ENCODE peak calls at places on chromosomes 12 and 14, in five cellular contexts. C is sigmoid colon, A is breast epithelium, O is esophagus muscularis mucosa, F is K562. U is an unnamed sample.

GRCh38 chr14:103698380-103699260 is 16.6 kb downstream of the XRCC3 start:
- DNase-seq in C (no peak), A (peak; percentile 74), O (no peak), F (no peak), U (peak; percentile 92)

GRCh38 chr14:52879958-52880357 is 70.9 kb downstream of the FERMT2 start:
- DNase-seq in C (no peak), A (no peak), O (no peak), F (no peak), U (no peak)

GRCh38 chr12:105262461-105263184 is 26.6 kb upstream of the APPL2 start:
- DNase-seq in C (no peak), A (no peak), O (peak; percentile 21), F (no peak), U (no peak)

GRCh38 chr12:114425031-114425626 is 19.2 kb upstream of the TBX5 start:
- DNase-seq in C (no peak), A (no peak), O (no peak), F (no peak), U (no peak)

GRCh38 chr12:45660330-45660729 is 69.2 kb upstream of the ARID2 start:
- DNase-seq in C (no peak), A (no peak), O (no peak), F (peak; percentile 29), U (peak; percentile 26)

GRCh38 chr12:59084758-59085383 is 164.6 kb upstream of the LRIG3 start:
- DNase-seq in C (no peak), A (peak; percentile 51), O (no peak), F (no peak), U (no peak)

GRCh38 chr12:108341356-108341755 is 2.2 kb upstream of the CMKLR1 start:
- DNase-seq in C (no peak), A (no peak), O (no peak), F (no peak), U (no peak)

GRCh38 chr12:66329941-66330340 is 27.6 kb downstream of the HELB start:
- DNase-seq in C (no peak), A (no peak), O (no peak), F (no peak), U (no peak)

GRCh38 chr12:93007539-93007938 is 78.4 kb upstream of the EEA1 start:
- DNase-seq in C (no peak), A (no peak), O (no peak), F (no peak), U (no peak)

GRCh38 chr12:92138626-92139025 is 7.0 kb downstream of the BTG1 start:
- DNase-seq in C (no peak), A (no peak), O (no peak), F (no peak), U (no peak)

GRCh38 chr14:36069535-36069900 is 107.0 kb downstream of the PTCSC3 start:
- DNase-seq in C (no peak), A (no peak), O (no peak), F (peak; percentile 48), U (peak; percentile 32)

GRCh38 chr14:100893760-100894159 is 9.8 kb downstream of the RTL1 start:
- DNase-seq in C (peak; percentile 35), A (peak; percentile 38), O (no peak), F (no peak), U (peak; percentile 19)

GRCh38 chr14:75514673-75515630 is 7.3 kb upstream of the BATF start:
- DNase-seq in C (no peak), A (no peak), O (peak; percentile 92), F (peak; percentile 32), U (no peak)

GRCh38 chr14:104220225-104221070 is 82.1 kb downstream of the KIF26A start:
- DNase-seq in C (peak; percentile 48), A (no peak), O (no peak), F (no peak), U (no peak)

GRCh38 chr12:92244036-92244435 is 98.4 kb upstream of the BTG1 start:
- DNase-seq in C (peak; percentile 73), A (no peak), O (no peak), F (no peak), U (no peak)

GRCh38 chr14:77878783-77879182 is 78.9 kb downstream of the ADCK1 start:
- DNase-seq in C (no peak), A (no peak), O (no peak), F (no peak), U (no peak)

GRCh38 chr12:112381421-112381897 is 772 bp downstream of the HECTD4 start:
- DNase-seq in C (no peak), A (no peak), O (no peak), F (no peak), U (peak; percentile 27)

GRCh38 chr14:59346796-59347510 is 118.2 kb downstream of the GPR135 start:
- DNase-seq in C (no peak), A (no peak), O (no peak), F (no peak), U (no peak)

GRCh38 chr14:106879241-106879640 is 1352.9 kb downstream of the TMEM121 start:
- DNase-seq in C (no peak), A (no peak), O (no peak), F (peak; percentile 27), U (peak; percentile 63)
- TF ChIP-seq CTCF in C (no peak), A (no peak), O (no peak), F (peak; percentile 57), U (no peak)

DNA sequence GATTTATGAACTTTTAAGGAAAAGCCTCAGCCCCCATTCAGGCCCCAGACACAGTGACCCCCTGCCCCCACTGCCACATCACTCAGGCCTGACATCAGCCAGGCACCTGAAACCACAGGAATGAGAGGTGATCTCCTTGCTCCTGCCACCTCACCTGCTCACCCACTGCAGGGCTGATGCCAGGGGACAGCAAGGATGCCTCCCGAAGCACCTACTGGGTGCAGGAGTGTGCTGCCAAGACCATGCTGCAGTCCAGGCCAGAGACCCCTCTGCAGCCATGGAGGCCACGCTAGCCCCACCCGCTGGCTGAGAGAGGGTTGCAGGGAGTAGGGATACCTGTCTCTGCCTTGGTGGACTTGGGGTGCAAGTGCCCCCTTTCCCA is 18.6 kb upstream of the KRT7 start:
- DNase-seq in C (peak; percentile 56), A (peak; percentile 49), O (no peak), F (no peak), U (no peak)
- TF ChIP-seq POLR2A in C (no peak), A (no peak), O (no peak), F (no peak), U (no peak)

GRCh38 chr14:22510527-22511110 is 78.4 kb downstream of the DAD1 start:
- DNase-seq in C (no peak), A (no peak), O (no peak), F (no peak), U (no peak)
- TF ChIP-seq POLR2AphosphoS5 in C (no peak), A (no peak), O (no peak), F (no peak), U (no peak)

GRCh38 chr12:130819248-130819576 is 19.8 kb downstream of the STX2 start:
- DNase-seq in C (no peak), A (no peak), O (no peak), F (no peak), U (no peak)
- TF ChIP-seq CTCF in C (no peak), A (no peak), O (no peak), F (no peak), U (no peak)

GRCh38 chr14:64113279-64113678 is 180.9 kb downstream of the ESR2 start:
- DNase-seq in C (no peak), A (no peak), O (no peak), F (no peak), U (peak; percentile 78)
- TF ChIP-seq POLR2A in C (no peak), A (no peak), O (peak; percentile 8), F (no peak), U (no peak)

GRCh38 chr14:22836301-22837058 is at the start of gene MMP14:
- DNase-seq in C (peak; percentile 94), A (no peak), O (peak; percentile 96), F (no peak), U (peak; percentile 69)
- TF ChIP-seq POLR2AphosphoS5 in C (peak; percentile 95), A (peak; percentile 57), O (peak; percentile 93), F (no peak), U (peak; percentile 72)

DNA sequence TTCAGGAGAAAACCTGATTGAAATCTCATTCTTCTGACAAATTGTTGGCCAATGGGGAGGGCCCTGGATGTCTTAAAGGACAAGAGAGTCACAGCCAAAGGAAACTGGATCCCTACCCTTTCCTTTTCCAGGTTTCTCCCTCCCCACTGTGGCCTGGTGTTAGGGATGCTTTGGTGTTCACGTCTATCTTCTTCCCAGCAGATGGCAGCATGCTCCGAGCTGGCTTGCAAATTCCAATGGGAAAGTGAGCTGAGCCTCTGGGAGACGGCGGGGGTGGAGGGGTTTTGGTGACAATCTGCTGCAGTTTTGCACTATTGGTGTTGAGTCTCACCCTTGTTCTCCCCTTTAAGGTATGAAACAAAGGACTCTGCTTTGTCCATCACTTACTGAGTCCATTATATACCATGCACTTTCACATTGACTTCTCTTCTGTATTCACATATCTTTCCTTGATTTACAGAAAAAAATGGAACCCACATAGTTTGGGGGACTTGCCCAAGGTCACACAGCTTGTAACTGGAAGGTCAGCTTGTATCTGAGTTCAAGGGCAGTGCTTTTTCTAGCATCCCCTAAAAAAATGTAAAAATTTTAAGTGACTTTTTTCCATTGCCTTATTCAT is 39.3 kb downstream of the CCDC177 start:
- DNase-seq in C (no peak), A (no peak), O (no peak), F (peak; percentile 25), U (peak; percentile 37)
- TF ChIP-seq CTCF in C (peak; percentile 47), A (peak; percentile 33), O (peak; percentile 39), F (peak; percentile 56), U (no peak)

GRCh38 chr14:70254476-70254961 is 65.8 kb upstream of the SLC8A3 start:
- DNase-seq in C (no peak), A (peak; percentile 62), O (no peak), F (peak; percentile 25), U (peak; percentile 86)
- TF ChIP-seq POLR2A in C (no peak), A (no peak), O (no peak), F (no peak), U (no peak)

U was measured in stomach.